ENCODE peak calls at places on chromosomes 6 and 20, in seven cellular contexts. J, H, A, G, K, S and V are unnamed samples.

GRCh38 chr20:51195419-51195901 is 172.6 kb upstream of the KCNG1 start:
- DNase-seq in G (no peak), A (no peak), K (no peak), S (no peak), J (no peak), H (no peak), V (peak)

GRCh38 chr6:147080215-147080614 is 124.0 kb upstream of the STXBP5 start:
- DNase-seq in S (no peak), A (no peak), J (no peak), G (no peak), K (no peak), H (no peak), V (no peak)

GRCh38 chr20:23302801-23303200 is 47.8 kb upstream of the NXT1 start:
- DNase-seq in S (no peak), J (no peak), H (no peak), G (no peak), K (no peak), A (no peak), V (no peak)

GRCh38 chr6:144585217-144585814 is 300.2 kb downstream of the UTRN start:
- DNase-seq in A (no peak), G (no peak), H (no peak), S (no peak), J (no peak), K (no peak), V (peak)

GRCh38 chr6:106997392-106998257 is 23.1 kb upstream of the CD24 start:
- DNase-seq in G (peak), J (no peak), S (peak), H (no peak), K (no peak), A (no peak), V (peak)

GRCh38 chr6:17015144-17015543 is 86.7 kb upstream of the STMND1 start:
- DNase-seq in K (no peak), A (no peak), J (no peak), S (no peak), G (no peak), H (no peak), V (peak)

GRCh38 chr6:143595256-143596036 is 82.3 kb upstream of the PHACTR2 start:
- DNase-seq in G (no peak), K (no peak), S (no peak), A (no peak), J (no peak), H (no peak), V (no peak)

GRCh38 chr6:17469006-17469972 is 75.9 kb downstream of the CAP2 start:
- DNase-seq in A (no peak), S (no peak), J (no peak), H (no peak), G (no peak), K (no peak), V (no peak)

GRCh38 chr20:35474504-35474903 is 19.1 kb downstream of the CEP250 start:
- DNase-seq in K (no peak), S (no peak), G (no peak), H (no peak), A (no peak), J (no peak), V (no peak)

GRCh38 chr6:138526822-138527235 is 27.5 kb upstream of the NHSL1 start:
- DNase-seq in G (no peak), J (no peak), K (no peak), H (no peak), A (no peak), S (no peak), V (no peak)

GRCh38 chr6:18478610-18479009 is 91.5 kb downstream of the RNF144B start:
- DNase-seq in J (no peak), S (no peak), K (no peak), H (no peak), G (no peak), A (no peak), V (no peak)

GRCh38 chr20:31667315-31668285 is 29.9 kb downstream of the COX4I2 start:
- DNase-seq in H (no peak), G (no peak), A (no peak), S (no peak), K (no peak), J (no peak), V (peak)

GRCh38 chr6:14857501-14857900 is 388.4 kb upstream of the JARID2 start:
- DNase-seq in H (no peak), S (no peak), J (no peak), G (no peak), K (peak), A (no peak), V (peak)

GRCh38 chr6:44122821-44123220 is 4.4 kb downstream of the MRPL14 start:
- DNase-seq in A (no peak), S (no peak), G (no peak), H (no peak), K (no peak), J (no peak), V (peak)

GRCh38 chr6:36276581-36277536 is 7.0 kb downstream of the PNPLA1 start:
- DNase-seq in K (no peak), J (no peak), A (no peak), S (no peak), G (no peak), H (no peak), V (no peak)

GRCh38 chr6:143603474-143603873 is 74.3 kb upstream of the PHACTR2 start:
- DNase-seq in S (no peak), G (no peak), H (no peak), K (no peak), A (no peak), J (no peak), V (no peak)

GRCh38 chr6:93679836-93680235 is 260.5 kb upstream of the EPHA7 start:
- DNase-seq in J (no peak), A (no peak), G (no peak), S (no peak), H (no peak), K (no peak), V (peak)

GRCh38 chr6:17820055-17820454 is 113.3 kb upstream of the NUP153 start:
- DNase-seq in S (no peak), G (no peak), H (peak), J (no peak), K (no peak), A (no peak), V (peak)

GRCh38 chr6:160221423-160221822 is 37.2 kb downstream of the SLC22A2 start:
- DNase-seq in H (no peak), J (no peak), A (no peak), S (no peak), K (no peak), G (no peak), V (peak)

GRCh38 chr6:4808396-4808795 is 32.2 kb downstream of the CDYL start:
- DNase-seq in H (no peak), A (no peak), K (no peak), S (no peak), G (no peak), J (no peak), V (no peak)

GRCh38 chr6:99905209-99906106 is 88.6 kb downstream of the MCHR2 start:
- DNase-seq in J (no peak), S (peak), H (no peak), G (no peak), A (no peak), K (no peak), V (peak)

GRCh38 chr6:144659202-144659731 is 374.1 kb downstream of the UTRN start:
- DNase-seq in K (peak), A (no peak), H (no peak), G (peak), J (no peak), S (peak), V (peak)

GRCh38 chr6:766625-767024 is 73.7 kb upstream of the EXOC2 start:
- DNase-seq in H (no peak), K (no peak), J (no peak), A (no peak), G (no peak), S (no peak), V (no peak)

GRCh38 chr6:150667977-150668716 is 68.5 kb downstream of the PLEKHG1 start:
- DNase-seq in A (no peak), S (peak), K (peak), J (peak), H (peak), G (peak), V (no peak)

GRCh38 chr20:50317644-50318043 is 127.0 kb downstream of the CEBPB start:
- DNase-seq in G (no peak), J (no peak), S (no peak), K (no peak), A (no peak), H (no peak), V (no peak)

GRCh38 chr6:165986647-165987482 is 180.8 kb downstream of the TBXT start:
- DNase-seq in K (peak), A (no peak), H (no peak), S (no peak), G (no peak), J (no peak), V (peak)
- H3K4me3 ChIP-seq in K (peak), A (no peak), H (peak), S (no peak), G (peak), J (peak), V (no peak)

DNA sequence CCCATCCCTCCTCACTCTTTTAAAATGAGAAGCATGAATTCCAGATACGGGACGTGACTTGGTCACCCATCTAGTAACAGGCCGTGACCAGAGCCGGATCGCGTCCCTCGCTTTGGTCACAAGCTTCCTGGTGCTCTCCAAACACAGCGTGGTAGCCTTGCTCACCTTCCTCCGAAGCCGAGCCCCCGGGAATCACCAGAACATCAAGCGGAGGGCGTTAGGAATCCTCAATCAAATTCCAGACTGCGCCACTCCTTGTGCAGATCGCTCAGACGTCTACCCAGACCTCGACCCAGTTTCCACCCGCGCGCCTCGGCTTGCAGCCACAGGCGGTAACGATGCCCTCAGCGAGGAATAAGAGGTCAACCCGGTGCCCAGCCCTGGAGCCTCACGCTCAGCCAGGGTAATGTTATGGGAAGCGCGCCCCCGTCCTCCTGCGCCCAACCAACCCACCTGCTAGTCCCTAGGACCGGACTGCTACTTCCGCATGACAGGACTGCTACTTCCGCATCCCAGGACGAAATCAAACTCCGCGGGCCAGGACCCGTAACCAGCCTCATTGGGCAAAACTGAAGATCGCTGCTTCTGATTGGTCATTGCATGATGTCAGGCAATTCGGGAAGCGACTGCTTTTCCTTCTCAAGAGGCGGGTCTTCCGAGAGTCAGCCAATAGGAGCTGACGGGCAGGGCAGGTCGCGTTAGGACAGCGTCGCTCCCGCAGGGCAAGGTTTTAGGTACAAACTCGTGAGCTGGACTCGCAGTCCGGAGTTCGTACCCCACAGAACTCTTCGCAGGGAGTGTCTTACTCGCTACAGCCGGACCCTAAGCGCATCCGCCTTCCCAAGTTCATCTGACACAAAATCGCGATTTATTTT is at the start of gene MTFR2:
- DNase-seq in A (peak), G (peak), J (peak), S (peak), K (peak), H (peak), V (peak)
- TF ChIP-seq POLR2A in A (no peak), G (peak), J (no peak), S (peak), K (no peak), H (peak), V (peak)

GRCh38 chr6:97548354-97548753 is 265.3 kb upstream of the MMS22L start:
- DNase-seq in G (no peak), A (no peak), K (no peak), J (no peak), H (no peak), S (no peak), V (no peak)
- TF ChIP-seq CTCF in G (no peak), A (no peak), K (no peak), J (no peak), H (no peak), S (no peak), V (no peak)

DNA sequence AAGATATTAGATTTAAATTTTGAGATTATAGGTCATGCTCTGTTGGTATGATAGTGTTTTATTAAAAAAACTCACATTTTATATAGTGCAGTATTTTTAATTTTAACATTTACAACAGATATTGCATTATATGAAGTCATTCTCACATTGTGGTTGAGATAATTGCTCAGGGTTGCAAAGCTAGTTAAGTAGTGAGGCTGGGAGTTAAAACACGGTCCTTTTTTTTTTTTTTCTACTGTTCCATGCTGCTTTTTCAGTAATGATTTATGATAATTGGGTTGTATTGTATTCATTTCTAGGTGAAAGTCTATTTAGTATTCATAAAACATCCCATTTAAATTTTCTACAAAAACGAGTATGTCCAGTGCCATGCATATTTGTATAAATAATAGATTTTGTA is 117.6 kb upstream of the EDN1 start:
- DNase-seq in A (no peak), G (no peak), J (no peak), H (no peak), K (no peak), S (no peak), V (no peak)
- H3K4me3 ChIP-seq in A (no peak), G (no peak), J (no peak), H (no peak), K (no peak), S (no peak), V (no peak)

GRCh38 chr6:28768187-28768913 is 155.4 kb downstream of the TRIM27 start:
- DNase-seq in K (no peak), S (no peak), J (no peak), A (no peak), H (no peak), G (no peak), V (no peak)
- TF ChIP-seq POLR2A in K (no peak), S (no peak), J (no peak), A (no peak), H (no peak), G (no peak), V (no peak)

DNA sequence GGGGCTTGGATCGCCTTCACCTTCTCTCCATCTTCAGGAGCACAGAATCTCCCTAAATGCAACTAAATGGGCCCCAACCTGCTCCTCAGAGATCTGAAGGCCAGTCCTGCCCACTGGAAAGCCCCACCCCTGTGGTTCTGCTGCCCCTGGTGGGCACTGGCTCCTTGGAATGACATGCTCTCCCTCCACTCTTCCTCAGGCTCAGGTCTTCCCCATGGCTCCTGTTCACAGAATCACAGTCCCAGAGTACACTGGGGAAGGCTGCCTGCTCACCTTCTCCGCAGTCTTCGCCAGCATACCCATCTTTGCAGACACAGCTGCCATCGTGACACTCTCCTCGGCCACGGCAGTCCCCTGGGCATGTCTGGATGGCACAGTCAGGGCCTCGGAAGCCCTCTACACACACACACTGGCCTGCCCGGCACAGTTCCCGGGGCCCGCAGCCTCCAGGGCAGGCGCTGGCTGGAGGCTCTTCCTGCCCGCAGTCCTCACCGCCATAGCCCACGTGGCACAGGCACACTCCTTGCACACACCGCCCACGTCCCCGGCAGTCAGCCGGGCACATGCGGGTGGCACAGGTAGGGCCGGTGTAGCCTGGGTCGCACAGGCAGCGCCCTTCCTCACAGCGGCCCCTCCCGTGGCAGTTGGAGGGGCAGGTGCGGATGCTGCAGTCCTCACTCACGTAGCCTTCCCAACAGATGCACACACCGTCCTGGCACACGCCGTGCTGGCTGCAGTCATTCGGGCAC is 13.6 kb downstream of the TNXB start:
- DNase-seq in H (no peak), S (no peak), A (no peak), J (no peak), G (no peak), K (no peak), V (no peak)
- TF ChIP-seq CTCF in H (no peak), S (no peak), A (no peak), J (no peak), G (no peak), K (no peak), V (no peak)

GRCh38 chr6:3260296-3260695 is 1.5 kb downstream of the PSMG4 start:
- DNase-seq in J (no peak), S (no peak), G (no peak), A (no peak), K (no peak), H (no peak), V (no peak)

GRCh38 chr6:3261921-3262320 is 3.2 kb downstream of the PSMG4 start:
- DNase-seq in J (no peak), H (no peak), K (no peak), G (no peak), A (no peak), S (no peak), V (no peak)

GRCh38 chr6:3261518-3261820 is 2.7 kb downstream of the PSMG4 start:
- DNase-seq in G (no peak), K (no peak), A (no peak), H (no peak), J (no peak), S (no peak), V (no peak)

GRCh38 chr6:3259491-3259958 is 778 bp downstream of the PSMG4 start:
- DNase-seq in K (no peak), A (no peak), J (no peak), H (peak), G (no peak), S (peak), V (peak)

DNA sequence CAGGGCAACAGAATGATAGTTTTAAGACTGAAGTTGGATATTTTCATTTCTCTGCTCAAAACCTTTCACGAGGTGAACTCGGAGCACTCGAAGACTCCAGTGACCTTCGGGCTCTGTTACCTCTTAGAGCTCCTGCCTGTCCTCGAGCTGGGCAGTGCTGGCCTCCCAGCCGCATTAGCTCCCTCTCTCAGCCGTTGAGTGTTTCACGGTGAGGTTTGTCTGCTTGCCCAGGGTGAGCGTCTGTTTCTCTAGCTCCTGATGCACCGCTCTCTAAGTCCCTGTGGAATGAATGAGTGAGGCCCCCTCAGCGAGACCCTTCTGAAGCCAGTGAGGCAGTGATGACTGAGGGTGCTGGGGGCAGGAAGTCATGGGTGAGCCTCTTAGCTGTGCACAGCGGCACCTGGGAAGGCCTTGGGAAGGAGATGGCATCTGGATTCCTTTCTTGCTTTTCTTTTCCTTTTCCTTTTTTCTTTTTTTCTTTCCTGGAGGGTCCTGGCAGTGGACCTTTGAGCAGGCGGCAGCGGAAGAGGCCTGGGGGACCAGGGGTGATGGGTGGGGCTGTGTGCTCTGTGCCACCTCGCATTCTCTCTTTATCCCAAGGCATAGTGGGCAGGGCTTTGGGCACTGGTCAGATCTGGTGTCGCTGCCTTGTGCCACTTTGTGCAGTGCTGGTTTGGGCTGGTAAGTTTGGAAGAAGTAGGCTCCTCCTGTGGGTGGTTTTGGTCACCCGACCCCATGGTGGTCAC is 2.2 kb downstream of the PSMG4 start:
- DNase-seq in K (no peak), A (no peak), G (no peak), S (no peak), H (no peak), J (no peak), V (no peak)
- H3K4me3 ChIP-seq in K (no peak), A (no peak), G (no peak), S (no peak), H (no peak), J (peak), V (peak)

DNA sequence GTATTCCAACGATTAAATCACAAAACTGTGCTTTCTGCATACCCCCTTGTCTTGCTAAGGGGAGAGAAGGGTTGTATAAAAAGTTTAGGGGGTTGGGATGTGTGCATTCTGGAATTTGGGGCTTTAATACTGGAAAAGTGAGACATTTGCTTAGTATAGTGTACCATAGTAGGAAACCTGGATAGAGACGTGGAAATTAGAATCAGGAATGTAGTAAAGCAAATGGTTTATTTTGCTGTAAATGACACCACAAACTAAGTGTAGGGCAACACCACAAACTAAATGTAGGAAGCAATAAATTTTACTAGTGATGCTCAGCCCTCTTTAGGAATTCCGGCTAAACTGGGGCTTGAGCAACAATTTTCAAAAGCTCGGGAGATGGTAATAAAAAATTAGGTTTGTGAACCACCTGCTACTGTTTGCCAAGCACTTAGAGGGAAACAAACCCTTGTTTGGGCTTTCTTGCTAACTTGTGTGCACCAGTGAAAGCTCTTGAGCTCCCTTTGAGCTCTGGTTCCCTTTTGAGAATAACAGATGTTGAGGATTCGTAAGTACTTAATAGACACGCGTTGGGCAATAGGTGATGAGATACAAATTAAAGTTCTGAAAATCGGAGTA is 13.8 kb downstream of the BRD2 start:
- DNase-seq in G (no peak), S (no peak), A (no peak), K (no peak), J (no peak), H (no peak), V (peak)
- TF ChIP-seq POLR2A in G (no peak), S (no peak), A (peak), K (no peak), J (no peak), H (no peak), V (no peak)

GRCh38 chr6:42322676-42323075 is 105.0 kb upstream of the MRPS10 start:
- DNase-seq in K (no peak), S (no peak), J (no peak), G (no peak), A (no peak), H (no peak), V (peak)
- TF ChIP-seq CTCF in K (no peak), S (no peak), J (no peak), G (no peak), A (no peak), H (no peak), V (no peak)